ENCODE peak calls at places on chromosomes 2 and 18, in nine cellular contexts. One of them, this sample, is unnamed.

GRCh38 chr2:44774826-44775492 is 166.5 kb upstream of the SIX3 start:
- DNase-seq in body of pancreas: no peak
- DNase-seq in fibroblast of the aortic adventitia: no peak
- DNase-seq in left lung: no peak
- DNase-seq in lower lobe of right lung: no peak
- DNase-seq in endodermal cell: no peak
- DNase-seq in A549: no peak
- DNase-seq in OCI-LY7: no peak
- DNase-seq in prostate gland: no peak
- DNase-seq in this sample: no peak

GRCh38 chr18:43982582-43982981 is 698.1 kb upstream of the SETBP1 start:
- DNase-seq in body of pancreas: no peak
- DNase-seq in fibroblast of the aortic adventitia: no peak
- DNase-seq in left lung: no peak
- DNase-seq in lower lobe of right lung: no peak
- DNase-seq in endodermal cell: no peak
- DNase-seq in A549: no peak
- DNase-seq in OCI-LY7: no peak
- DNase-seq in prostate gland: no peak
- DNase-seq in this sample: no peak

GRCh38 chr2:1709970-1710560 is 34.2 kb downstream of the PXDN start:
- DNase-seq in body of pancreas: no peak
- DNase-seq in fibroblast of the aortic adventitia: no peak
- DNase-seq in left lung: no peak
- DNase-seq in lower lobe of right lung: no peak
- DNase-seq in endodermal cell: no peak
- DNase-seq in A549: no peak
- DNase-seq in OCI-LY7: no peak
- DNase-seq in prostate gland: no peak
- DNase-seq in this sample: no peak

GRCh38 chr2:84290537-84290936 is 168.5 kb downstream of the SUCLG1 start:
- DNase-seq in body of pancreas: no peak
- DNase-seq in fibroblast of the aortic adventitia: no peak
- DNase-seq in left lung: no peak
- DNase-seq in lower lobe of right lung: no peak
- DNase-seq in endodermal cell: no peak
- DNase-seq in A549: no peak
- DNase-seq in OCI-LY7: no peak
- DNase-seq in prostate gland: no peak
- DNase-seq in this sample: no peak

GRCh38 chr2:25098558-25099486 is 56.9 kb downstream of the EFR3B start:
- DNase-seq in body of pancreas: no peak
- DNase-seq in fibroblast of the aortic adventitia: peak; percentile 85
- DNase-seq in left lung: no peak
- DNase-seq in lower lobe of right lung: no peak
- DNase-seq in endodermal cell: no peak
- DNase-seq in A549: peak; percentile 77
- DNase-seq in OCI-LY7: no peak
- DNase-seq in prostate gland: no peak
- DNase-seq in this sample: peak; percentile 65

GRCh38 chr18:5040476-5040875 is 156.6 kb downstream of the AKAIN1 start:
- DNase-seq in body of pancreas: no peak
- DNase-seq in fibroblast of the aortic adventitia: no peak
- DNase-seq in left lung: no peak
- DNase-seq in lower lobe of right lung: no peak
- DNase-seq in endodermal cell: no peak
- DNase-seq in A549: no peak
- DNase-seq in OCI-LY7: no peak
- DNase-seq in prostate gland: no peak
- DNase-seq in this sample: no peak

GRCh38 chr2:128559533-128560515 is 241.2 kb upstream of the HS6ST1 start:
- DNase-seq in body of pancreas: no peak
- DNase-seq in fibroblast of the aortic adventitia: no peak
- DNase-seq in left lung: no peak
- DNase-seq in lower lobe of right lung: no peak
- DNase-seq in endodermal cell: no peak
- DNase-seq in A549: no peak
- DNase-seq in OCI-LY7: no peak
- DNase-seq in prostate gland: no peak
- DNase-seq in this sample: no peak

GRCh38 chr2:205461169-205461568 is 221.1 kb upstream of the NRP2 start:
- DNase-seq in body of pancreas: no peak
- DNase-seq in fibroblast of the aortic adventitia: no peak
- DNase-seq in left lung: no peak
- DNase-seq in lower lobe of right lung: no peak
- DNase-seq in endodermal cell: no peak
- DNase-seq in A549: no peak
- DNase-seq in OCI-LY7: no peak
- DNase-seq in prostate gland: no peak
- DNase-seq in this sample: no peak

GRCh38 chr2:217398101-217398500 is 538.2 kb upstream of the TNP1 start:
- DNase-seq in body of pancreas: no peak
- DNase-seq in fibroblast of the aortic adventitia: no peak
- DNase-seq in left lung: no peak
- DNase-seq in lower lobe of right lung: no peak
- DNase-seq in endodermal cell: no peak
- DNase-seq in A549: no peak
- DNase-seq in OCI-LY7: no peak
- DNase-seq in prostate gland: no peak
- DNase-seq in this sample: no peak

GRCh38 chr2:232447638-232448472 is 8.1 kb upstream of the ALPI start:
- DNase-seq in body of pancreas: no peak
- DNase-seq in fibroblast of the aortic adventitia: no peak
- DNase-seq in left lung: no peak
- DNase-seq in lower lobe of right lung: no peak
- DNase-seq in endodermal cell: peak; percentile 49
- DNase-seq in A549: no peak
- DNase-seq in OCI-LY7: no peak
- DNase-seq in prostate gland: no peak
- DNase-seq in this sample: peak; percentile 14

GRCh38 chr2:219252900-219253752 is at the start of gene TUBA4B:
- DNase-seq in body of pancreas: peak; percentile 59
- DNase-seq in fibroblast of the aortic adventitia: no peak
- DNase-seq in left lung: peak; percentile 52
- DNase-seq in lower lobe of right lung: peak; percentile 66
- DNase-seq in endodermal cell: peak; percentile 88
- DNase-seq in A549: peak; percentile 43
- DNase-seq in OCI-LY7: peak; percentile 65
- DNase-seq in prostate gland: no peak
- DNase-seq in this sample: no peak

GRCh38 chr2:7748717-7749415 is 831.7 kb downstream of the RNF144A start:
- DNase-seq in body of pancreas: no peak
- DNase-seq in fibroblast of the aortic adventitia: no peak
- DNase-seq in left lung: no peak
- DNase-seq in lower lobe of right lung: no peak
- DNase-seq in endodermal cell: no peak
- DNase-seq in A549: no peak
- DNase-seq in OCI-LY7: no peak
- DNase-seq in prostate gland: peak; percentile 41
- DNase-seq in this sample: no peak

GRCh38 chr18:77199707-77200106 is 49.9 kb upstream of the GALR1 start:
- DNase-seq in body of pancreas: no peak
- DNase-seq in fibroblast of the aortic adventitia: peak; percentile 16
- DNase-seq in left lung: no peak
- DNase-seq in lower lobe of right lung: no peak
- DNase-seq in endodermal cell: no peak
- DNase-seq in A549: no peak
- DNase-seq in OCI-LY7: no peak
- DNase-seq in prostate gland: no peak
- DNase-seq in this sample: no peak

GRCh38 chr18:77191241-77191751 is 58.4 kb upstream of the GALR1 start:
- DNase-seq in body of pancreas: no peak
- DNase-seq in fibroblast of the aortic adventitia: peak; percentile 72
- DNase-seq in left lung: no peak
- DNase-seq in lower lobe of right lung: no peak
- DNase-seq in endodermal cell: no peak
- DNase-seq in A549: no peak
- DNase-seq in OCI-LY7: no peak
- DNase-seq in prostate gland: no peak
- DNase-seq in this sample: peak; percentile 97

GRCh38 chr18:77198663-77199062 is 51.0 kb upstream of the GALR1 start:
- DNase-seq in body of pancreas: no peak
- DNase-seq in fibroblast of the aortic adventitia: no peak
- DNase-seq in left lung: no peak
- DNase-seq in lower lobe of right lung: no peak
- DNase-seq in endodermal cell: no peak
- DNase-seq in A549: no peak
- DNase-seq in OCI-LY7: no peak
- DNase-seq in prostate gland: no peak
- DNase-seq in this sample: no peak

GRCh38 chr18:77201508-77201907 is 48.1 kb upstream of the GALR1 start:
- DNase-seq in body of pancreas: no peak
- DNase-seq in fibroblast of the aortic adventitia: no peak
- DNase-seq in left lung: no peak
- DNase-seq in lower lobe of right lung: no peak
- DNase-seq in endodermal cell: no peak
- DNase-seq in A549: no peak
- DNase-seq in OCI-LY7: no peak
- DNase-seq in prostate gland: no peak
- DNase-seq in this sample: no peak

GRCh38 chr18:77197073-77197472 is 52.6 kb upstream of the GALR1 start:
- DNase-seq in body of pancreas: no peak
- DNase-seq in fibroblast of the aortic adventitia: no peak
- DNase-seq in left lung: no peak
- DNase-seq in lower lobe of right lung: no peak
- DNase-seq in endodermal cell: peak; percentile 69
- DNase-seq in A549: no peak
- DNase-seq in OCI-LY7: no peak
- DNase-seq in prostate gland: no peak
- DNase-seq in this sample: no peak
- TF ChIP-seq CTCF in body of pancreas: no peak
- TF ChIP-seq CTCF in fibroblast of the aortic adventitia: peak; percentile 18
- TF ChIP-seq CTCF in left lung: no peak
- TF ChIP-seq CTCF in lower lobe of right lung: no peak
- TF ChIP-seq CTCF in endodermal cell: peak; percentile 75
- TF ChIP-seq CTCF in A549: no peak
- TF ChIP-seq CTCF in OCI-LY7: peak; percentile 35
- TF ChIP-seq CTCF in prostate gland: no peak
- TF ChIP-seq CTCF in this sample: no peak

GRCh38 chr2:240000671-240001070 is 24.5 kb downstream of the NDUFA10 start:
- DNase-seq in body of pancreas: no peak
- DNase-seq in fibroblast of the aortic adventitia: no peak
- DNase-seq in left lung: no peak
- DNase-seq in lower lobe of right lung: no peak
- DNase-seq in endodermal cell: no peak
- DNase-seq in A549: no peak
- DNase-seq in OCI-LY7: no peak
- DNase-seq in prostate gland: no peak
- DNase-seq in this sample: no peak
- H3K4me3 ChIP-seq in body of pancreas: no peak overlapping the region
- H3K4me3 ChIP-seq in fibroblast of the aortic adventitia: no peak overlapping the region
- H3K4me3 ChIP-seq in left lung: no peak overlapping the region
- H3K4me3 ChIP-seq in lower lobe of right lung: no peak overlapping the region
- H3K4me3 ChIP-seq in endodermal cell: no peak overlapping the region
- H3K4me3 ChIP-seq in A549: no peak overlapping the region
- H3K4me3 ChIP-seq in OCI-LY7: no peak overlapping the region
- H3K4me3 ChIP-seq in prostate gland: no peak overlapping the region
- H3K4me3 ChIP-seq in this sample: no peak overlapping the region

DNA sequence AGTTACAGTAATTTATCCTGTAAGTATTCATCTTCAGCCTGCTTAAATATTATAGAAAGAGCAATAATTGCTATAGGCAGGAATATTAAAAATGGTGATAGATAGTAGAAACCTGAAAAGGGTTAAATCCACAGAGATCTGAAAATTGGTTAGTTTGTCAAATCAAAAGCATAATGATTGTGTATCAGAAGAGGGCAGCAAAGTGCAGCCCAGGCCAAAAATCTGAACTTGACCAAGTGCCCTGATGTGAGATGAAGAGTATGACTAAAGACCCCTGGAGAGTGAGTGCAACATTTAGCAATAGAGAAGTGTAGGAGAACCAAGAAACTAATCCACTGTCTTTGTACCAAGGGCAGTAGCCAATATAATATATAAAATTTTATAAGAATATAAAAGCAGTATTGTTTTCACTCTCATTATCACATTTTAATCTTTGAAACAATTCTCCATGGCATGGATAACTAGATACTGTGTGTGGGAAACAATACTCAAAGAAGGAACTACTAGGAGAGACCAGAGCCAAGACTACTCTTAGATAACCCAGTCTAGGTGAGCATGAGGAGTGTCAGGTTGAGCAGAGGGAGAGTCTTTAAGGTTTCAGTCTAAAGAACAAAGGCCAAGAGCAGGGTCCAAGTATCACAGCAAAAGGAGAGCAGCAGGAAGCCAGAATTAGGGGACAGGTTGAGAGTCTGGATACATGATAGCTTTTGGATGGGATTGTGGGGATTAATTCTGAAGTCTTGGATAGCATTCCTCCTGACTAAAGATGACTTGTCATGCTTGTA is 148.7 kb downstream of the CALCRL start:
- DNase-seq in body of pancreas: no peak
- DNase-seq in fibroblast of the aortic adventitia: peak; percentile 66
- DNase-seq in left lung: no peak
- DNase-seq in lower lobe of right lung: no peak
- DNase-seq in endodermal cell: peak; percentile 55
- DNase-seq in A549: peak; percentile 5
- DNase-seq in OCI-LY7: no peak
- DNase-seq in prostate gland: no peak
- DNase-seq in this sample: no peak
- TF ChIP-seq CTCF in body of pancreas: no peak
- TF ChIP-seq CTCF in fibroblast of the aortic adventitia: peak; percentile 42
- TF ChIP-seq CTCF in left lung: no peak
- TF ChIP-seq CTCF in lower lobe of right lung: peak; percentile 33
- TF ChIP-seq CTCF in endodermal cell: peak; percentile 52
- TF ChIP-seq CTCF in A549: peak; percentile 40
- TF ChIP-seq CTCF in OCI-LY7: peak; percentile 44
- TF ChIP-seq CTCF in prostate gland: no peak
- TF ChIP-seq CTCF in this sample: peak; percentile 47

DNA sequence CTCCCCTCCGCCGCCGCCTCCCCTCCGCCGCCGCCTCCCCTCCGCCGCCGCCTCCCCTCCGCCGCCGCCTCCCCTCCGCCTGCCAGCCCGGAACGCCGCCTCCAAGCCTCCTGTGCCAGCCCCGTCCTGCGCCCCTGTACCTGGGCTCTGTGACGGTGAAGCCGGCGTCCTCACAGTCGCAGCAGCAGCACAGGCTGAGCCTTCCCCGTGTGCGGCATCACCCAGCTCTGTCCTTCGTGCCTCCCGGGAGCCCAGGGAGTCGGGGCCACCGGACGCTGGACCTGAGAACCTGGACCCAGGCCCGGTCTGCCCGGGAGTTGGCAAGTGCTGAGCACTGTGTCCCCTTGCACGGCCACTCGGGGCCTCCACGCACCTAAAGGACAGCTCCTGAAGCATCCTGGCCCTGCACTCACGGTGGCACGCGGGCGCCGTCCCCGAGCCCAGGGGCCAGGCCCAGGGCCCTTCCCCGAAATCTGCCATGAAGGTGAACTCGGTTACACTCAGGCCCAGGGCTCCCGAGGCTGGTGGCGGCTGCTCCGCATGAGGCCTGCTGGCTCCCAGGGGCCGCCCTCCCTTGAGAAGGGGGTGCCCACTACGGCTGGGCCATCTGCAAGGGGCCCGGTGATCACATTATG is 32.9 kb downstream of the RTP5 start:
- DNase-seq in body of pancreas: peak; percentile 73
- DNase-seq in fibroblast of the aortic adventitia: no peak
- DNase-seq in left lung: no peak
- DNase-seq in lower lobe of right lung: peak; percentile 40
- DNase-seq in endodermal cell: peak; percentile 77
- DNase-seq in A549: no peak
- DNase-seq in OCI-LY7: no peak
- DNase-seq in prostate gland: no peak
- DNase-seq in this sample: no peak
- H3K4me3 ChIP-seq in body of pancreas: no peak overlapping the region
- H3K4me3 ChIP-seq in fibroblast of the aortic adventitia: no peak overlapping the region
- H3K4me3 ChIP-seq in left lung: no peak overlapping the region
- H3K4me3 ChIP-seq in lower lobe of right lung: no peak overlapping the region
- H3K4me3 ChIP-seq in endodermal cell: no peak overlapping the region
- H3K4me3 ChIP-seq in A549: no peak overlapping the region
- H3K4me3 ChIP-seq in OCI-LY7: no peak overlapping the region
- H3K4me3 ChIP-seq in prostate gland: peak overlapping the region; percentile 21
- H3K4me3 ChIP-seq in this sample: peak overlapping the region; percentile 14

GRCh38 chr2:48545244-48545643 is 15.3 kb downstream of the STON1 start:
- DNase-seq in body of pancreas: no peak
- DNase-seq in fibroblast of the aortic adventitia: no peak
- DNase-seq in left lung: no peak
- DNase-seq in lower lobe of right lung: no peak
- DNase-seq in endodermal cell: peak; percentile 77
- DNase-seq in A549: no peak
- DNase-seq in OCI-LY7: no peak
- DNase-seq in prostate gland: no peak
- DNase-seq in this sample: no peak
- TF ChIP-seq CTCF in body of pancreas: no peak
- TF ChIP-seq CTCF in fibroblast of the aortic adventitia: no peak
- TF ChIP-seq CTCF in left lung: no peak
- TF ChIP-seq CTCF in lower lobe of right lung: no peak
- TF ChIP-seq CTCF in endodermal cell: peak; percentile 58
- TF ChIP-seq CTCF in A549: no peak
- TF ChIP-seq CTCF in OCI-LY7: no peak
- TF ChIP-seq CTCF in prostate gland: no peak
- TF ChIP-seq CTCF in this sample: no peak

This sample was measured in retinal pigment epithelial cell.